ENCODE peak calls at places on chromosomes 7 and 10, in six cellular contexts. A, U, Q, H, O and B are unnamed samples.

GRCh38 chr7:32871624-32872371 is 19.8 kb downstream of the KBTBD2 start:
- DNase-seq in A (no peak), U (peak), Q (no peak), H (no peak), O (no peak), B (no peak)

GRCh38 chr7:23299770-23300300 is 696 bp downstream of the MALSU1 start:
- DNase-seq in A (no peak), U (no peak), Q (no peak), H (no peak), O (no peak), B (no peak)

GRCh38 chr10:34815174-34816066 is at the start of gene PARD3:
- DNase-seq in A (peak), U (peak), Q (no peak), H (peak), O (peak), B (peak)

GRCh38 chr10:119451305-119451896 is 91.1 kb downstream of the RGS10 start:
- DNase-seq in A (no peak), U (no peak), Q (no peak), H (no peak), O (no peak), B (no peak)

GRCh38 chr10:18414061-18414460 is 237.3 kb downstream of the NSUN6 start:
- DNase-seq in A (no peak), U (no peak), Q (no peak), H (no peak), O (no peak), B (no peak)

GRCh38 chr10:71218046-71218832 is 5.9 kb downstream of the UNC5B start:
- DNase-seq in A (peak), U (no peak), Q (no peak), H (no peak), O (no peak), B (no peak)

GRCh38 chr10:71223365-71224058 is 11.1 kb downstream of the UNC5B start:
- DNase-seq in A (no peak), U (no peak), Q (no peak), H (peak), O (no peak), B (no peak)

GRCh38 chr7:134532155-134533089 is 5.1 kb downstream of the AKR1B10 start:
- DNase-seq in A (no peak), U (no peak), Q (no peak), H (no peak), O (peak), B (no peak)

GRCh38 chr10:4195214-4195613 is 410.2 kb upstream of the KLF6 start:
- DNase-seq in A (peak), U (no peak), Q (no peak), H (no peak), O (no peak), B (no peak)

GRCh38 chr10:12605580-12606405 is 256.4 kb downstream of the CAMK1D start:
- DNase-seq in A (peak), U (peak), Q (no peak), H (no peak), O (peak), B (no peak)

GRCh38 chr10:99394256-99394655 is 36.2 kb downstream of the GOT1 start:
- DNase-seq in A (no peak), U (no peak), Q (no peak), H (no peak), O (no peak), B (no peak)

GRCh38 chr10:119687192-119688032 is 36.2 kb downstream of the BAG3 start:
- DNase-seq in A (no peak), U (no peak), Q (no peak), H (peak), O (no peak), B (no peak)

GRCh38 chr7:53437336-53437735 is 401.9 kb downstream of the POM121L12 start:
- DNase-seq in A (no peak), U (no peak), Q (no peak), H (no peak), O (no peak), B (no peak)

GRCh38 chr10:110843796-110844616 is 27.7 kb upstream of the PDCD4 start:
- DNase-seq in A (no peak), U (no peak), Q (no peak), H (no peak), O (no peak), B (no peak)

GRCh38 chr7:76333388-76334101 is 25.2 kb downstream of the YWHAG start:
- DNase-seq in A (no peak), U (peak), Q (no peak), H (no peak), O (no peak), B (no peak)

GRCh38 chr10:97001183-97001991 is 169.3 kb downstream of the LCOR start:
- DNase-seq in A (no peak), U (no peak), Q (no peak), H (no peak), O (no peak), B (no peak)

GRCh38 chr7:33039257-33039904 is 23.2 kb downstream of the NT5C3A start:
- DNase-seq in A (no peak), U (no peak), Q (no peak), H (no peak), O (no peak), B (no peak)

GRCh38 chr7:259751-260405 is 30.1 kb upstream of the FOXL3 start:
- DNase-seq in A (no peak), U (no peak), Q (no peak), H (no peak), O (no peak), B (peak)

GRCh38 chr7:130987092-130987491 is 253.1 kb upstream of the KLF14 start:
- DNase-seq in A (peak), U (no peak), Q (no peak), H (no peak), O (peak), B (no peak)

GRCh38 chr7:1357601-1358271 is 101.5 kb downstream of the MICALL2 start:
- DNase-seq in A (no peak), U (no peak), Q (no peak), H (no peak), O (no peak), B (peak)

GRCh38 chr10:77036993-77037734 is 600.4 kb downstream of the KCNMA1 start:
- DNase-seq in A (peak), U (no peak), Q (peak), H (peak), O (no peak), B (no peak)

GRCh38 chr10:6530211-6530840 is 49.8 kb downstream of the PRKCQ start:
- DNase-seq in A (no peak), U (no peak), Q (no peak), H (no peak), O (no peak), B (no peak)

GRCh38 chr10:91694170-91694794 is 61.4 kb upstream of the PPP1R3C start:
- DNase-seq in A (peak), U (no peak), Q (no peak), H (no peak), O (peak), B (no peak)

GRCh38 chr7:49580000-49580399 is 193.4 kb upstream of the VWC2 start:
- DNase-seq in A (no peak), U (no peak), Q (no peak), H (peak), O (peak), B (no peak)

GRCh38 chr10:91206427-91206826 is 14.0 kb upstream of the PCGF5 start:
- DNase-seq in A (no peak), U (no peak), Q (no peak), H (no peak), O (no peak), B (no peak)

GRCh38 chr7:20395094-20395493 is 64.4 kb downstream of the ITGB8 start:
- DNase-seq in A (no peak), U (no peak), Q (no peak), H (no peak), O (no peak), B (no peak)

GRCh38 chr7:54811016-54811924 is 52.3 kb upstream of the SEC61G start:
- DNase-seq in A (no peak), U (no peak), Q (no peak), H (no peak), O (no peak), B (no peak)

GRCh38 chr10:13913890-13914289 is 327.1 kb downstream of the PRPF18 start:
- DNase-seq in A (no peak), U (no peak), Q (no peak), H (no peak), O (no peak), B (no peak)

GRCh38 chr7:148883233-148884048 is 650 bp downstream of the EZH2 start:
- DNase-seq in A (peak), U (peak), Q (peak), H (peak), O (peak), B (peak)

GRCh38 chr7:64849250-64849923 is 53.7 kb upstream of the ZNF273 start:
- DNase-seq in A (no peak), U (no peak), Q (no peak), H (no peak), O (no peak), B (no peak)

GRCh38 chr7:104859754-104860426 is 154.1 kb upstream of the KMT2E start:
- DNase-seq in A (no peak), U (no peak), Q (no peak), H (no peak), O (no peak), B (no peak)

GRCh38 chr7:155815332-155816191 is 3.3 kb upstream of the SHH start:
- DNase-seq in A (peak), U (peak), Q (no peak), H (peak), O (peak), B (peak)

GRCh38 chr10:124236818-124237217 is 143.4 kb upstream of the CHST15 start:
- DNase-seq in A (no peak), U (no peak), Q (no peak), H (no peak), O (no peak), B (no peak)

GRCh38 chr10:71576842-71577241 is 142.7 kb downstream of the C10orf105 start:
- DNase-seq in A (no peak), U (no peak), Q (no peak), H (no peak), O (no peak), B (no peak)

GRCh38 chr7:964401-965231 is 10.1 kb upstream of the ADAP1 start:
- DNase-seq in A (peak), U (peak), Q (no peak), H (peak), O (no peak), B (peak)

GRCh38 chr7:42736931-42737330 is 174.9 kb downstream of the C7orf25 start:
- DNase-seq in A (peak), U (no peak), Q (no peak), H (peak), O (no peak), B (no peak)

GRCh38 chr10:61662794-61663259 is at the start of gene CABCOCO1:
- DNase-seq in A (peak), U (peak), Q (no peak), H (peak), O (peak), B (peak)

GRCh38 chr10:61664985-61665384 is 2.3 kb downstream of the CABCOCO1 start:
- DNase-seq in A (no peak), U (no peak), Q (no peak), H (no peak), O (no peak), B (no peak)

GRCh38 chr10:61669161-61669755 is 6.5 kb downstream of the CABCOCO1 start:
- DNase-seq in A (no peak), U (no peak), Q (no peak), H (no peak), O (no peak), B (no peak)

GRCh38 chr10:61663466-61663865 is 737 bp downstream of the CABCOCO1 start:
- DNase-seq in A (no peak), U (no peak), Q (no peak), H (no peak), O (no peak), B (no peak)
- TF ChIP-seq CTCF in A (no peak), U (no peak), Q (no peak), H (no peak), O (no peak), B (no peak)

GRCh38 chr10:112689327-112689726 is 242.3 kb downstream of the VTI1A start:
- DNase-seq in A (peak), U (peak), Q (no peak), H (peak), O (peak), B (peak)
- TF ChIP-seq CTCF in A (peak), U (peak), Q (peak), H (peak), O (peak), B (no peak)

DNA sequence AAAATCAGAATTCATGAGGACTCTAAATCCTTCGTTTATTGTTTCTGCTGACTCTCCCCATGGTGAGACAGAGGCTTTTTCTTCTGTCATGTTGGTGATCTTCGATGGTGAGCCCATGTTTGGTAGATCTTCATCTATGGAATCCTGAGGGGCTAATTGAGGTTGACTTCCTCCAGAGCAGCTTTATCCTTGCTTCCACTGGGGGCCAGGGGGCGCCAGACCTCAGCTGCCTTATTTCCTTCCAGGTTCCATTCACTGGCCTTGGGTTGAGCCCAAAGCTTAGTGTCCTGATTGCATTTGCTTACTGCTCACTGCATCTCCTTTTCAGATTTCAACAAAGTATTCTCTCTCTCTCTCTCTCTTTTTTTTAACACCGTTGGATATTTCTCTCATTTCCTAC is 80.7 kb downstream of the GCC1 start:
- DNase-seq in A (peak), U (no peak), Q (no peak), H (peak), O (peak), B (peak)
- TF ChIP-seq CTCF in A (peak), U (peak), Q (peak), H (peak), O (no peak), B (no peak)

DNA sequence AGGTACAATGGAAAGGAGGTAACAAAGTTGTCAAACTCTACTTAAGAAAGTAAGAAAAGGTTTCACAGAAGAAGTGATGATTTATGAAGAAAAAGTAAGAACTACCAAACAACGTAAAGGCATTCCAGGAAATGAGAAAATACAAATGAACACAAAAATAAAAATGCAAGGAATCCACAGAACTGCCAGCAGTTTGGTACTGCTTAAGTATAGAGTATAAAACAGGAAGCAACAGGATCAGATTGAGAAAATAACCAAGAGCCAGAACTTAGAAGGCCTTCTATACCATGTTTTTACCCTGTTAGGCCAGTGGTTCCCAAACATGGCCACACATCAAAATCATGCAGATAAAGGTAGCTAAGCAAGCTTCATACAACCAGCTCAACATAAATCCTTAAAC is 9.2 kb downstream of the NDUFA5 start:
- DNase-seq in A (no peak), U (no peak), Q (no peak), H (no peak), O (no peak), B (no peak)
- TF ChIP-seq CTCF in A (no peak), U (no peak), Q (no peak), H (no peak), O (no peak), B (no peak)

GRCh38 chr7:36937754-36938551 is 213.7 kb upstream of the AOAH start:
- DNase-seq in A (no peak), U (no peak), Q (no peak), H (no peak), O (no peak), B (no peak)
- TF ChIP-seq CTCF in A (no peak), U (no peak), Q (peak), H (no peak), O (no peak), B (no peak)

DNA sequence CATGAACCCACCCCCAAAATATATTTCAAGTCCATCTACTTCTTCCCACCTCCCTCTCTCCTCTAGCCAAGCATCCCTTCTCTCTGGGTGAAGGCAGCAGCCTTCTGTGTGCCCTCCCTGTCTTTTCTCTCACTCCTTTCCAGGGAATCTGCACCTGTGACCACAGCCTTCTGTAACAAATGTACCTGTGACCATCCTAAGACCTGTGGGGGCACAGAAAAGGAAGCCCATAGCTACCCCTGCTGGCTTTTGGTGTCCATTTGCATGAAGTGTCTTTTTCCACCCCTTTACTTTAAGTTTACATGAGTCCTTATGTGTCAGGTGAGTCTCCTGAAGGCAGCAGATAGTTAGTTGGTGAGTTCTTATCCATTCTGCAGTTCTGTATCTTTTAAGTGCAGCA is 2.0 kb upstream of the TBXAS1 start:
- DNase-seq in A (peak), U (no peak), Q (no peak), H (no peak), O (peak), B (no peak)
- TF ChIP-seq CTCF in A (no peak), U (peak), Q (peak), H (no peak), O (no peak), B (no peak)